ENCODE peak calls at places on chromosomes 12 and 14, in eight cellular contexts. One of them, this sample, is unnamed. For H3K4me1, the result is how much of the 10 kb centered on the place peaks cover.

GRCh38 chr14:50083467-50084337 is 32.7 kb downstream of the VCPKMT start:
- DNase-seq in A549: no peak
- DNase-seq in IMR-90: peak
- DNase-seq in CD8-positive, alpha-beta T cell: no peak
- DNase-seq in colonic mucosa: peak
- DNase-seq in tibial artery: no peak
- DNase-seq in stomach: no peak
- DNase-seq in neural progenitor cell: no peak
- DNase-seq in this sample: no peak

GRCh38 chr12:59452259-59452658 is 143.6 kb upstream of the SLC16A7 start:
- DNase-seq in tibial artery: no peak
- DNase-seq in colonic mucosa: no peak
- DNase-seq in stomach: no peak
- DNase-seq in CD8-positive, alpha-beta T cell: no peak
- DNase-seq in A549: no peak
- DNase-seq in IMR-90: peak
- DNase-seq in neural progenitor cell: no peak
- DNase-seq in this sample: no peak

GRCh38 chr12:110932048-110932447 is 11.7 kb upstream of the MYL2 start:
- DNase-seq in neural progenitor cell: peak
- DNase-seq in stomach: no peak
- DNase-seq in CD8-positive, alpha-beta T cell: no peak
- DNase-seq in tibial artery: no peak
- DNase-seq in colonic mucosa: no peak
- DNase-seq in IMR-90: no peak
- DNase-seq in A549: peak
- DNase-seq in this sample: no peak

GRCh38 chr14:74934476-74935339 is 11.6 kb upstream of the RPS6KL1 start:
- DNase-seq in neural progenitor cell: peak
- DNase-seq in IMR-90: no peak
- DNase-seq in stomach: no peak
- DNase-seq in A549: no peak
- DNase-seq in tibial artery: no peak
- DNase-seq in CD8-positive, alpha-beta T cell: no peak
- DNase-seq in colonic mucosa: no peak
- DNase-seq in this sample: peak

GRCh38 chr12:123148223-123148622 is 2.7 kb downstream of the PITPNM2 start:
- DNase-seq in colonic mucosa: no peak
- DNase-seq in neural progenitor cell: no peak
- DNase-seq in A549: no peak
- DNase-seq in CD8-positive, alpha-beta T cell: no peak
- DNase-seq in tibial artery: no peak
- DNase-seq in IMR-90: no peak
- DNase-seq in stomach: no peak
- DNase-seq in this sample: no peak

GRCh38 chr12:121799175-121799841 is 4.5 kb upstream of the SETD1B start:
- DNase-seq in IMR-90: peak
- DNase-seq in A549: peak
- DNase-seq in CD8-positive, alpha-beta T cell: no peak
- DNase-seq in tibial artery: peak
- DNase-seq in neural progenitor cell: peak
- DNase-seq in colonic mucosa: peak
- DNase-seq in stomach: peak
- DNase-seq in this sample: peak

GRCh38 chr12:12613334-12613733 is 1.7 kb downstream of the CREBL2 start:
- DNase-seq in CD8-positive, alpha-beta T cell: no peak
- DNase-seq in A549: no peak
- DNase-seq in neural progenitor cell: no peak
- DNase-seq in colonic mucosa: no peak
- DNase-seq in tibial artery: no peak
- DNase-seq in stomach: no peak
- DNase-seq in IMR-90: no peak
- DNase-seq in this sample: no peak

GRCh38 chr14:62087191-62087590 is 325.0 kb downstream of the SNAPC1 start:
- DNase-seq in IMR-90: no peak
- DNase-seq in colonic mucosa: no peak
- DNase-seq in CD8-positive, alpha-beta T cell: no peak
- DNase-seq in stomach: no peak
- DNase-seq in tibial artery: no peak
- DNase-seq in neural progenitor cell: no peak
- DNase-seq in A549: no peak
- DNase-seq in this sample: no peak

GRCh38 chr12:69739287-69740191 is 879 bp downstream of the RAB3IP start:
- DNase-seq in tibial artery: peak
- DNase-seq in colonic mucosa: peak
- DNase-seq in stomach: peak
- DNase-seq in CD8-positive, alpha-beta T cell: peak
- DNase-seq in IMR-90: peak
- DNase-seq in neural progenitor cell: peak
- DNase-seq in A549: peak
- DNase-seq in this sample: peak

GRCh38 chr12:69744109-69744508 is 5.4 kb downstream of the RAB3IP start:
- DNase-seq in IMR-90: no peak
- DNase-seq in CD8-positive, alpha-beta T cell: no peak
- DNase-seq in neural progenitor cell: no peak
- DNase-seq in stomach: no peak
- DNase-seq in colonic mucosa: no peak
- DNase-seq in A549: no peak
- DNase-seq in tibial artery: no peak
- DNase-seq in this sample: no peak

GRCh38 chr12:69733638-69734037 is 5.0 kb upstream of the RAB3IP start:
- DNase-seq in colonic mucosa: no peak
- DNase-seq in stomach: no peak
- DNase-seq in IMR-90: no peak
- DNase-seq in CD8-positive, alpha-beta T cell: no peak
- DNase-seq in tibial artery: no peak
- DNase-seq in A549: no peak
- DNase-seq in neural progenitor cell: no peak
- DNase-seq in this sample: no peak

GRCh38 chr12:69738351-69739286 is at the start of gene RAB3IP:
- DNase-seq in tibial artery: peak
- DNase-seq in A549: peak
- DNase-seq in colonic mucosa: peak
- DNase-seq in neural progenitor cell: peak
- DNase-seq in CD8-positive, alpha-beta T cell: peak
- DNase-seq in IMR-90: peak
- DNase-seq in stomach: peak
- DNase-seq in this sample: peak
- TF ChIP-seq CTCF in tibial artery: no peak
- TF ChIP-seq CTCF in A549: peak
- TF ChIP-seq CTCF in colonic mucosa: peak
- TF ChIP-seq CTCF in neural progenitor cell: peak
- TF ChIP-seq CTCF in CD8-positive, alpha-beta T cell: peak
- TF ChIP-seq CTCF in IMR-90: peak
- TF ChIP-seq CTCF in stomach: no peak
- TF ChIP-seq CTCF in this sample: peak

GRCh38 chr14:81474685-81475324 is 58.8 kb downstream of the SEL1L start:
- DNase-seq in CD8-positive, alpha-beta T cell: no peak
- DNase-seq in A549: no peak
- DNase-seq in IMR-90: no peak
- DNase-seq in colonic mucosa: no peak
- DNase-seq in stomach: no peak
- DNase-seq in tibial artery: no peak
- DNase-seq in neural progenitor cell: no peak
- DNase-seq in this sample: no peak
- H3K4me1 ChIP-seq in CD8-positive, alpha-beta T cell: under half
- H3K4me1 ChIP-seq in A549: under half
- H3K4me1 ChIP-seq in IMR-90: under half
- H3K4me1 ChIP-seq in colonic mucosa: under half
- H3K4me1 ChIP-seq in stomach: under half
- H3K4me1 ChIP-seq in tibial artery: under half
- H3K4me1 ChIP-seq in neural progenitor cell: under half
- H3K4me1 ChIP-seq in this sample: under half

DNA sequence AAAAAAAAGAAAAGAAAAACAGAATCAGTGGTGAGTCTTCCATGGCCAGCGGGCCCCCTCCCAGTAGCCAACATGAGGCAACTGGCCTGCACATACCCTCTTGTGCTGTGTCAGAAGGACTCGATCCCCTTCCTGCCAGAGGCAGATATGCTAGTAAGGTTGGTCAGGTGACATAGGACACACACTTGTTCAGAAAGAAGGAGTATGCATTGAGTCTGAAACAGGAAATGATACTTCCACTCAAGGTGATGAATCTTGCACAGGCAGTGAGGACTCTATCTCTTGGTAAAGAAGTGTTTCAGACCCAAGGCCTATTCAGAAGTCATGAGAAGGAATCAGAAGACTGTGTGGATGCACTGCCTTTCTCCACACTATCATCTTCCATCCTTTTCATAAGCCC is 269.7 kb upstream of the FAR2 start:
- DNase-seq in neural progenitor cell: no peak
- DNase-seq in tibial artery: no peak
- DNase-seq in CD8-positive, alpha-beta T cell: no peak
- DNase-seq in A549: no peak
- DNase-seq in colonic mucosa: no peak
- DNase-seq in stomach: no peak
- DNase-seq in IMR-90: no peak
- DNase-seq in this sample: no peak
- H3K27ac ChIP-seq in neural progenitor cell: no peak
- H3K27ac ChIP-seq in tibial artery: no peak
- H3K27ac ChIP-seq in CD8-positive, alpha-beta T cell: no peak
- H3K27ac ChIP-seq in A549: no peak
- H3K27ac ChIP-seq in colonic mucosa: no peak
- H3K27ac ChIP-seq in stomach: no peak
- H3K27ac ChIP-seq in IMR-90: no peak
- H3K27ac ChIP-seq in this sample: no peak

GRCh38 chr12:47801904-47802246 is 17.8 kb downstream of the HDAC7 start:
- DNase-seq in colonic mucosa: no peak
- DNase-seq in tibial artery: no peak
- DNase-seq in CD8-positive, alpha-beta T cell: no peak
- DNase-seq in stomach: no peak
- DNase-seq in A549: no peak
- DNase-seq in neural progenitor cell: no peak
- DNase-seq in IMR-90: no peak
- DNase-seq in this sample: no peak

GRCh38 chr12:47799357-47799955 is 20.2 kb downstream of the HDAC7 start:
- DNase-seq in stomach: no peak
- DNase-seq in CD8-positive, alpha-beta T cell: no peak
- DNase-seq in colonic mucosa: no peak
- DNase-seq in neural progenitor cell: peak
- DNase-seq in IMR-90: no peak
- DNase-seq in A549: no peak
- DNase-seq in tibial artery: peak
- DNase-seq in this sample: peak

GRCh38 chr12:47800582-47800981 is 19.1 kb downstream of the HDAC7 start:
- DNase-seq in IMR-90: no peak
- DNase-seq in neural progenitor cell: no peak
- DNase-seq in colonic mucosa: no peak
- DNase-seq in A549: no peak
- DNase-seq in stomach: no peak
- DNase-seq in tibial artery: no peak
- DNase-seq in CD8-positive, alpha-beta T cell: no peak
- DNase-seq in this sample: no peak

GRCh38 chr12:47802312-47802711 is 17.4 kb downstream of the HDAC7 start:
- DNase-seq in A549: no peak
- DNase-seq in IMR-90: no peak
- DNase-seq in stomach: no peak
- DNase-seq in colonic mucosa: no peak
- DNase-seq in tibial artery: no peak
- DNase-seq in CD8-positive, alpha-beta T cell: no peak
- DNase-seq in neural progenitor cell: peak
- DNase-seq in this sample: no peak

DNA sequence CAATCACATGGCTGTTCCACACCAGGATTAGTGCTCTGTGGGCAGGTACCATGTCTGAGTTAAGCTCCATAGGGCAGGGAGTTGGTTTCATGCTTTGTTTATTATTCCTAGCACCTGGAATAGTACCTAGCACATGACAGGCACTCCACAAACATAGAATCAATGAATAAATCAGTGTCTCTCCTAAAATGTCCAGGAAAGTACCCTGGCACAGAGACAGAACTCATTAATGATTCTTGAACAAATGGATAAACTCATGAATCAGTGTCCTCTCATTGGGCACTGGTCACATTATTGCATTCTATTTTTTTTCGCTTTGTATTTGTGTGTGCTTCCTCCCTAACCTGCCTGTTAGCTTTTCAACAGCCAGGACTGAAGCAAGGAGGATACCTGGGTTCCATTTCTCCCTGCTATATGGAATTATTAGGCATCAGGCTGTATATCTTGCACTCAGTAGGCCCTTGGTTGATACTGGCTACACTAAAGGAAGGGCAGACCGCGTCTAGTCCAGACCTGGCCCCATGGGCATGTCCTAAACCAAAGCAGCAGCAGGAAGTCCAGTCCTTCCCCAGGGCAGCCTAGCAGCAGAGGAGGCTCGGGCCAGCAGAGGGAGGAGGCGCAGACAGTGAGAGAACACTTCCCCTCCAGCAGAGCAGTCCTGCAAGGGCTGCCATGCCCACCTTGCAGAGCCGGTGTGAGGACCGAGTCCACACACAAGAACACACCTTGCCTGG is 18.4 kb downstream of the HDAC7 start:
- DNase-seq in neural progenitor cell: peak
- DNase-seq in A549: no peak
- DNase-seq in colonic mucosa: no peak
- DNase-seq in IMR-90: no peak
- DNase-seq in stomach: no peak
- DNase-seq in CD8-positive, alpha-beta T cell: no peak
- DNase-seq in tibial artery: no peak
- DNase-seq in this sample: peak
- TF ChIP-seq CTCF in neural progenitor cell: no peak
- TF ChIP-seq CTCF in A549: no peak
- TF ChIP-seq CTCF in colonic mucosa: no peak
- TF ChIP-seq CTCF in IMR-90: peak
- TF ChIP-seq CTCF in stomach: no peak
- TF ChIP-seq CTCF in CD8-positive, alpha-beta T cell: no peak
- TF ChIP-seq CTCF in tibial artery: no peak
- TF ChIP-seq CTCF in this sample: peak

GRCh38 chr12:124403273-124403672 is 108.4 kb downstream of the RFLNA start:
- DNase-seq in colonic mucosa: no peak
- DNase-seq in neural progenitor cell: no peak
- DNase-seq in tibial artery: peak
- DNase-seq in stomach: no peak
- DNase-seq in IMR-90: no peak
- DNase-seq in CD8-positive, alpha-beta T cell: no peak
- DNase-seq in A549: no peak
- DNase-seq in this sample: no peak

GRCh38 chr12:124400124-124400523 is 105.2 kb downstream of the RFLNA start:
- DNase-seq in neural progenitor cell: no peak
- DNase-seq in CD8-positive, alpha-beta T cell: no peak
- DNase-seq in stomach: no peak
- DNase-seq in colonic mucosa: no peak
- DNase-seq in A549: no peak
- DNase-seq in tibial artery: no peak
- DNase-seq in IMR-90: no peak
- DNase-seq in this sample: no peak

GRCh38 chr12:124401563-124402180 is 106.8 kb downstream of the RFLNA start:
- DNase-seq in IMR-90: no peak
- DNase-seq in tibial artery: no peak
- DNase-seq in CD8-positive, alpha-beta T cell: no peak
- DNase-seq in A549: no peak
- DNase-seq in colonic mucosa: no peak
- DNase-seq in stomach: no peak
- DNase-seq in neural progenitor cell: peak
- DNase-seq in this sample: no peak

GRCh38 chr12:124404162-124404561 is 109.3 kb downstream of the RFLNA start:
- DNase-seq in neural progenitor cell: no peak
- DNase-seq in stomach: no peak
- DNase-seq in CD8-positive, alpha-beta T cell: no peak
- DNase-seq in tibial artery: peak
- DNase-seq in A549: no peak
- DNase-seq in colonic mucosa: no peak
- DNase-seq in IMR-90: no peak
- DNase-seq in this sample: no peak

GRCh38 chr12:124402281-124403066 is 107.6 kb downstream of the RFLNA start:
- DNase-seq in stomach: no peak
- DNase-seq in A549: no peak
- DNase-seq in CD8-positive, alpha-beta T cell: no peak
- DNase-seq in IMR-90: no peak
- DNase-seq in colonic mucosa: no peak
- DNase-seq in neural progenitor cell: no peak
- DNase-seq in tibial artery: no peak
- DNase-seq in this sample: no peak
- H3K4me1 ChIP-seq in stomach: half or more
- H3K4me1 ChIP-seq in A549: under half
- H3K4me1 ChIP-seq in CD8-positive, alpha-beta T cell: under half
- H3K4me1 ChIP-seq in IMR-90: under half
- H3K4me1 ChIP-seq in colonic mucosa: under half
- H3K4me1 ChIP-seq in neural progenitor cell: under half
- H3K4me1 ChIP-seq in tibial artery: under half
- H3K4me1 ChIP-seq in this sample: half or more